ENCODE peak calls at places on chromosomes 12 and 14, in eight cellular contexts. Y is fibroblast of lung, Z is MM.1S, Q is neural progenitor cell, M is cardiac muscle cell, H is stomach, V is tibial nerve, G is psoas muscle. S is an unnamed sample.

GRCh38 chr14:64683264-64683663 is 21.0 kb upstream of the PLEKHG3 start:
- DNase-seq in Y (no peak), Z (no peak), Q (peak), M (no peak), H (no peak), V (no peak), G (no peak), S (no peak)

GRCh38 chr12:68750506-68750905 is 4.5 kb downstream of the SLC35E3 start:
- DNase-seq in Y (no peak), Z (no peak), Q (peak), M (no peak), H (no peak), V (no peak), G (no peak), S (no peak)

GRCh38 chr12:109946505-109946904 is 46.4 kb downstream of the TCHP start:
- DNase-seq in Y (no peak), Z (no peak), Q (peak), M (peak), H (no peak), V (no peak), G (no peak), S (no peak)

GRCh38 chr14:23071975-23072539 is 14.7 kb upstream of the CDH24 start:
- DNase-seq in Y (no peak), Z (no peak), Q (peak), M (no peak), H (no peak), V (no peak), G (no peak), S (no peak)

GRCh38 chr12:49647827-49648721 is 24.7 kb downstream of the PRPF40B start:
- DNase-seq in Y (peak), Z (peak), Q (no peak), M (no peak), H (no peak), V (no peak), G (no peak), S (no peak)

GRCh38 chr12:65093571-65093970 is 27.5 kb downstream of the WIF1 start:
- DNase-seq in Y (peak), Z (no peak), Q (no peak), M (no peak), H (no peak), V (no peak), G (no peak), S (no peak)

GRCh38 chr12:102548543-102548942 is 68.2 kb upstream of the IGF1 start:
- DNase-seq in Y (no peak), Z (no peak), Q (no peak), M (peak), H (peak), V (no peak), G (no peak), S (no peak)

GRCh38 chr14:103855734-103856095 is 8.3 kb upstream of the PPP1R13B start:
- DNase-seq in Y (no peak), Z (no peak), Q (no peak), M (no peak), H (no peak), V (no peak), G (no peak), S (no peak)

GRCh38 chr12:75820848-75821578 is 210.6 kb downstream of the PHLDA1 start:
- DNase-seq in Y (peak), Z (no peak), Q (no peak), M (peak), H (no peak), V (no peak), G (peak), S (peak)

GRCh38 chr14:89903340-89903965 is 51.1 kb downstream of the EFCAB11 start:
- DNase-seq in Y (no peak), Z (no peak), Q (no peak), M (no peak), H (no peak), V (no peak), G (no peak), S (no peak)

GRCh38 chr12:52232916-52233461 is at the start of gene KRT7:
- DNase-seq in Y (no peak), Z (no peak), Q (peak), M (no peak), H (no peak), V (no peak), G (no peak), S (no peak)

GRCh38 chr12:39824505-39825198 is 205.0 kb upstream of the ABCD2 start:
- DNase-seq in Y (peak), Z (no peak), Q (no peak), M (peak), H (no peak), V (no peak), G (no peak), S (no peak)

GRCh38 chr12:14769462-14769836 is 33.8 kb downstream of the WBP11 start:
- DNase-seq in Y (peak), Z (peak), Q (peak), M (peak), H (peak), V (no peak), G (peak), S (peak)

GRCh38 chr14:86055512-86055911 is 525.6 kb downstream of the FLRT2 start:
- DNase-seq in Y (peak), Z (no peak), Q (peak), M (peak), H (no peak), V (no peak), G (no peak), S (peak)

GRCh38 chr14:25516838-25517237 is 466.9 kb upstream of the STXBP6 start:
- DNase-seq in Y (no peak), Z (no peak), Q (peak), M (no peak), H (no peak), V (no peak), G (no peak), S (no peak)

GRCh38 chr14:68627868-68628604 is 164.8 kb downstream of the ZFP36L1 start:
- DNase-seq in Y (no peak), Z (no peak), Q (peak), M (peak), H (peak), V (no peak), G (no peak), S (no peak)

GRCh38 chr12:100962086-100962712 is 167.6 kb downstream of the ANO4 start:
- DNase-seq in Y (no peak), Z (no peak), Q (no peak), M (no peak), H (no peak), V (no peak), G (no peak), S (no peak)

GRCh38 chr12:66688836-66689439 is 10.1 kb upstream of the GRIP1 start:
- DNase-seq in Y (peak), Z (peak), Q (peak), M (peak), H (peak), V (no peak), G (no peak), S (peak)

GRCh38 chr12:87985069-87985675 is 44.0 kb downstream of the C12orf50 start:
- DNase-seq in Y (no peak), Z (no peak), Q (no peak), M (no peak), H (no peak), V (no peak), G (no peak), S (no peak)

GRCh38 chr12:119283315-119283714 is 51.2 kb upstream of the CCDC60 start:
- DNase-seq in Y (no peak), Z (no peak), Q (peak), M (no peak), H (no peak), V (no peak), G (no peak), S (no peak)

GRCh38 chr12:45353944-45354343 is 138.0 kb downstream of the ANO6 start:
- DNase-seq in Y (no peak), Z (no peak), Q (no peak), M (no peak), H (no peak), V (no peak), G (no peak), S (no peak)

GRCh38 chr12:45354399-45354798 is 138.5 kb downstream of the ANO6 start:
- DNase-seq in Y (no peak), Z (peak), Q (no peak), M (no peak), H (no peak), V (no peak), G (no peak), S (no peak)

GRCh38 chr12:45355750-45356149 is 139.9 kb downstream of the ANO6 start:
- DNase-seq in Y (no peak), Z (no peak), Q (no peak), M (no peak), H (no peak), V (no peak), G (no peak), S (peak)

GRCh38 chr12:45357547-45358417 is 141.9 kb downstream of the ANO6 start:
- DNase-seq in Y (peak), Z (no peak), Q (no peak), M (peak), H (no peak), V (no peak), G (no peak), S (no peak)

GRCh38 chr12:45356822-45357546 is 141.1 kb downstream of the ANO6 start:
- DNase-seq in Y (no peak), Z (no peak), Q (no peak), M (no peak), H (no peak), V (no peak), G (no peak), S (no peak)
- H3K27ac ChIP-seq in Y (no peak), Z (no peak), Q (no peak), M (peak), H (no peak), V (no peak), G (peak), S (no peak)

GRCh38 chr12:54404061-54405004 is 14.7 kb downstream of the ITGA5 start:
- DNase-seq in Y (peak), Z (peak), Q (peak), M (peak), H (peak), V (no peak), G (no peak), S (peak)
- TF ChIP-seq CTCF in Y (peak), Z (peak), Q (peak), M (peak), H (peak), V (peak), G (peak), S (peak)

GRCh38 chr12:94260717-94261116 is 112.3 kb downstream of the PLXNC1 start:
- DNase-seq in Y (no peak), Z (no peak), Q (no peak), M (no peak), H (no peak), V (no peak), G (no peak), S (no peak)
- H3K4me3 ChIP-seq in Y (no peak), Z (no peak), Q (peak), M (no peak), H (no peak), V (no peak), G (peak), S (no peak)

GRCh38 chr12:2336409-2336829 is 283.6 kb downstream of the CACNA1C start:
- DNase-seq in Y (peak), Z (peak), Q (no peak), M (peak), H (no peak), V (no peak), G (no peak), S (no peak)

GRCh38 chr12:2341051-2341751 is 288.4 kb downstream of the CACNA1C start:
- DNase-seq in Y (no peak), Z (no peak), Q (no peak), M (no peak), H (no peak), V (no peak), G (no peak), S (no peak)

GRCh38 chr12:2339022-2339431 is 286.2 kb downstream of the CACNA1C start:
- DNase-seq in Y (peak), Z (no peak), Q (no peak), M (peak), H (no peak), V (no peak), G (no peak), S (no peak)

GRCh38 chr12:2337031-2338010 is 284.5 kb downstream of the CACNA1C start:
- DNase-seq in Y (no peak), Z (no peak), Q (no peak), M (no peak), H (no peak), V (no peak), G (no peak), S (no peak)

DNA sequence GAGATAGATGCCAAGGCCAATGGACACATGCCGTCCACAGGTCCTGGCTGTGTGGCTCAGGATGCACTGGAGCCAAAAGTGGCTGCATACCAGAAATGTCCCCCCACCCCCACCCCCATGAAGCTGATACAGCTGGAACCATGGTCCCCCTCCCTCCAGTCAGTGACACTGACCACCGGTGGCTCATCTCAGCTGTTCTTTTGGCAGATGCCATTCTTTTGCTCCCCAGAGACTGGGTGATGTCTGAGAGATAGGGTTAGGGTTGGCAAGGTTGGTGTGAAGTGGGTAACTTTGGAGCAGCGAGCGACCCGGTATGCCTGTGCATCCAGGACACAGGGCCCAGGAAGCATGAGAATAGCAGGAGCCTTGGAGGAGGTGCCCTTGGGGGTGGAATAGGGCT is 285.6 kb downstream of the CACNA1C start:
- DNase-seq in Y (no peak), Z (no peak), Q (no peak), M (no peak), H (no peak), V (no peak), G (no peak), S (no peak)
- H3K27ac ChIP-seq in Y (peak), Z (no peak), Q (no peak), M (no peak), H (no peak), V (no peak), G (no peak), S (no peak)

DNA sequence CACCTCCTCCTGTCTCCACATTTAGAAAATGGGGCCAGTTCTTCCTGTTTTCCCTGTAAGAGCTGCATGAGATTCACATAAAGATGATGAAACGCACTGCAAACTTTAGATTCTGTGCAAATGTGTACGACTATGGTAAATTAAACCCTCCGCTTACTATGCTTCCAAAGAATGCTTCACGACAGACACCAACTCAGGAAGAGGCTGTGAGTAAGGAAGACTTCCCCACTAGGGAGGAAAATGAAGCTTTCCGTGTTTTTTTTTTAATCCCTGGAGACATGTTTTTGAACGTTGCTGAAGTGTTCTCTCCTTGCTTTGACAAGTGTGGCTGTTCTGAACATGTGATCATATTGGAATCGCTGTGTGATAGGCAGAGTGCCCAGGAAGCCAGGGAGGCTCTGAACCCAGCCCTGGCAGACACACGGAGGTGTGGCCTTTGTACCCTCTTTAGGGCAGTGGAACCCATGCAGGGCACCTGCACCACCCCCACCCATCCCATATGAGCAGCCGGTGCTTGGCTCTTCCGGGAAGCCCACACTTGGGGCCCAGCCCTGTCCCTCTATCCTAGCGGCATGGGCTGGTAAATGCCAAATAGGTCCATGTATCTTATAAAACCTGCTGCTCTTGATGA is 7.5 kb upstream of the SYNE3 start:
- DNase-seq in Y (peak), Z (no peak), Q (no peak), M (peak), H (peak), V (no peak), G (no peak), S (no peak)
- TF ChIP-seq CTCF in Y (no peak), Z (no peak), Q (no peak), M (peak), H (no peak), V (no peak), G (no peak), S (no peak)

DNA sequence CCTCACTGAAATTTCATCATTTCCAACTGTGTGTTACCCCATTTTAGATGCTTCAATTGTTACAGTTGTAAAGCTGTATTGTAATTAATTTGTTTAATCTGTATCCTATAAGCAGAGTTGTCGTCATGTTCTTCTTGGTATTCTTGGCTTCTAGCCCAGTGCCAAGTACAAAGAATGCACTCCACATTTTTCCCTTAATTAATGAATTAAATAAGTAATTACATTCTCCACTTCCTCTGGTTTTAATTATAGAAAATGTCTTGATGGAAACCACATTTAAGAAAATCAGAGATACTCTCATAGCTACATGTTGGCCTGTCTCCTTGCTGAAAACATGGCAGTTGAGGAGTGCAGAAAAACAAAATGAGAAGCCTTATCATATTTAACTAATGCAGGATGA is 749 bp downstream of the DNAI7 start:
- DNase-seq in Y (no peak), Z (no peak), Q (no peak), M (no peak), H (no peak), V (no peak), G (no peak), S (no peak)
- H3K4me3 ChIP-seq in Y (peak), Z (peak), Q (peak), M (peak), H (peak), V (peak), G (peak), S (no peak)

S was measured in WERI-Rb-1.